ENCODE peak calls at places on chromosomes 6 and 20, in six cellular contexts. A, M, K, C, L and G are unnamed samples.

GRCh38 chr6:144248470-144249301 is 36.4 kb upstream of the UTRN start:
- DNase-seq in L (no peak), K (peak; percentile 7), A (no peak), M (peak; percentile 38), C (peak; percentile 87), G (no peak)

GRCh38 chr6:137975058-137975940 is 108.2 kb downstream of the TNFAIP3 start:
- DNase-seq in K (peak; percentile 54), L (no peak), M (no peak), A (no peak), C (peak; percentile 36), G (peak; percentile 36)

GRCh38 chr20:17676378-17676759 is 5.7 kb downstream of the RRBP1 start:
- DNase-seq in L (no peak), M (no peak), A (no peak), K (no peak), C (no peak), G (no peak)

GRCh38 chr6:159169557-159170332 is 545 bp downstream of the FNDC1 start:
- DNase-seq in A (no peak), C (peak; percentile 21), M (peak; percentile 39), K (no peak), L (peak; percentile 24), G (peak; percentile 4)

GRCh38 chr6:5053864-5054426 is 31.2 kb upstream of the PPP1R3G start:
- DNase-seq in L (no peak), A (no peak), M (no peak), K (no peak), C (no peak), G (no peak)

GRCh38 chr20:23141450-23142161 is 55.5 kb upstream of the CD93 start:
- DNase-seq in M (no peak), L (no peak), C (no peak), A (no peak), K (no peak), G (no peak)

GRCh38 chr20:51094221-51094620 is 71.3 kb upstream of the KCNG1 start:
- DNase-seq in C (no peak), K (no peak), A (no peak), L (no peak), M (no peak), G (no peak)

GRCh38 chr6:162491637-162492036 is 235.9 kb downstream of the PRKN start:
- DNase-seq in K (no peak), C (no peak), M (no peak), L (no peak), A (no peak), G (no peak)

GRCh38 chr6:37580164-37580955 is 80.7 kb upstream of the CCDC167 start:
- DNase-seq in M (no peak), C (no peak), K (peak; percentile 49), A (no peak), L (no peak), G (no peak)

GRCh38 chr6:118780728-118781127 is 113.2 kb upstream of the ASF1A start:
- DNase-seq in M (no peak), C (no peak), A (no peak), L (no peak), K (peak; percentile 47), G (no peak)

GRCh38 chr20:51553897-51554504 is 11.5 kb upstream of the NFATC2 start:
- DNase-seq in A (no peak), L (no peak), K (no peak), M (no peak), C (peak; percentile 50), G (no peak)

GRCh38 chr6:45479834-45480696 is 102.3 kb upstream of the SUPT3H start:
- DNase-seq in M (peak; percentile 75), L (no peak), C (peak; percentile 94), K (no peak), A (no peak), G (peak; percentile 61)

GRCh38 chr6:165974817-165975216 is 192.8 kb downstream of the TBXT start:
- DNase-seq in L (no peak), C (no peak), K (no peak), M (no peak), A (no peak), G (no peak)

GRCh38 chr6:45082091-45082490 is 246.0 kb upstream of the RUNX2 start:
- DNase-seq in M (no peak), A (no peak), C (no peak), L (no peak), K (no peak), G (no peak)

GRCh38 chr20:50540620-50541605 is 30.7 kb downstream of the PTPN1 start:
- DNase-seq in L (no peak), A (no peak), M (peak; percentile 93), K (peak; percentile 78), C (peak; percentile 79), G (peak; percentile 76)

GRCh38 chr20:23142162-23143050 is 56.3 kb upstream of the CD93 start:
- DNase-seq in K (peak; percentile 68), C (no peak), M (no peak), L (no peak), A (peak; percentile 67), G (peak; percentile 69)

GRCh38 chr20:57244627-57245214 is 21.7 kb downstream of the BMP7 start:
- DNase-seq in A (no peak), M (no peak), L (no peak), C (no peak), K (no peak), G (no peak)

GRCh38 chr20:49676581-49677291 is 36.9 kb downstream of the B4GALT5 start:
- DNase-seq in K (peak; percentile 94), L (no peak), A (no peak), C (peak; percentile 56), M (peak; percentile 34), G (peak; percentile 78)

GRCh38 chr20:13857304-13857703 is 72.5 kb downstream of the NDUFAF5 start:
- DNase-seq in M (no peak), K (no peak), C (no peak), A (peak; percentile 68), L (peak; percentile 79), G (no peak)

GRCh38 chr6:152313542-152314482 is 323.4 kb downstream of the SYNE1 start:
- DNase-seq in A (no peak), K (no peak), M (peak; percentile 79), C (peak; percentile 25), L (no peak), G (peak; percentile 71)

GRCh38 chr6:29597184-29597583 is 12.3 kb downstream of the OR2H2 start:
- DNase-seq in A (no peak), L (no peak), M (no peak), K (no peak), C (no peak), G (no peak)

GRCh38 chr6:4567141-4567540 is 209.1 kb upstream of the CDYL start:
- DNase-seq in K (peak; percentile 60), L (no peak), C (peak; percentile 25), A (no peak), M (peak; percentile 25), G (peak; percentile 93)

GRCh38 chr6:2697291-2697690 is 53.4 kb downstream of the MYLK4 start:
- DNase-seq in C (no peak), A (no peak), L (no peak), K (no peak), M (no peak), G (no peak)

GRCh38 chr6:101666256-101666655 is 272.7 kb downstream of the GRIK2 start:
- DNase-seq in L (no peak), C (peak; percentile 3), M (peak; percentile 45), K (peak; percentile 90), A (no peak), G (peak; percentile 96)

GRCh38 chr6:145025488-145025887 is 709.8 kb downstream of the EPM2A start:
- DNase-seq in L (no peak), K (no peak), M (no peak), A (no peak), C (no peak), G (no peak)

GRCh38 chr6:37556884-37557644 is 57.4 kb upstream of the CCDC167 start:
- DNase-seq in C (no peak), L (no peak), K (no peak), M (no peak), A (no peak), G (no peak)

GRCh38 chr20:38926934-38927616 is 858 bp downstream of the FAM83D start:
- DNase-seq in C (peak; percentile 50), L (no peak), M (no peak), A (no peak), K (peak; percentile 22), G (no peak)

GRCh38 chr6:169167581-169168301 is 85.9 kb downstream of the THBS2 start:
- DNase-seq in K (no peak), L (peak; percentile 36), M (peak; percentile 97), A (peak; percentile 64), C (peak; percentile 95), G (no peak)

GRCh38 chr6:108295676-108296075 is 822 bp downstream of the AFG1L start:
- DNase-seq in A (no peak), L (no peak), C (no peak), K (no peak), M (no peak), G (peak; percentile 1)

GRCh38 chr6:28988536-28989415 is 16.3 kb downstream of the ZNF311 start:
- DNase-seq in M (peak; percentile 66), L (peak; percentile 43), K (no peak), C (peak; percentile 71), A (peak; percentile 81), G (peak; percentile 27)

GRCh38 chr20:1363522-1363921 is 29.3 kb downstream of the FKBP1A start:
- DNase-seq in C (no peak), L (no peak), A (no peak), M (no peak), K (no peak), G (no peak)

GRCh38 chr20:41833739-41834138 is 215.6 kb upstream of the CHD6 start:
- DNase-seq in M (no peak), A (no peak), C (no peak), K (no peak), L (no peak), G (no peak)

GRCh38 chr6:102961902-102962301 is 1568.4 kb downstream of the GRIK2 start:
- DNase-seq in K (no peak), C (no peak), A (no peak), L (no peak), M (no peak), G (no peak)

GRCh38 chr20:58478141-58478805 is 36.9 kb downstream of the APCDD1L start:
- DNase-seq in K (peak; percentile 42), C (no peak), L (no peak), M (no peak), A (no peak), G (peak; percentile 61)
- TF ChIP-seq CTCF in K (no peak), C (no peak), L (no peak), M (no peak), A (no peak), G (no peak)

GRCh38 chr20:46433051-46433450 is 26.6 kb upstream of the ELMO2 start:
- DNase-seq in L (no peak), A (no peak), K (peak; percentile 63), C (no peak), M (no peak), G (peak; percentile 27)
- H3K27me3 ChIP-seq in L (peaks cover 3% of the 10 kb centered on the region), A (peaks cover 13% of the 10 kb centered on the region), K (peaks cover 72% of the 10 kb centered on the region), C (peaks cover 11% of the 10 kb centered on the region), M (no peaks in the 10 kb centered on the region), G (peaks cover 2% of the 10 kb centered on the region)

DNA sequence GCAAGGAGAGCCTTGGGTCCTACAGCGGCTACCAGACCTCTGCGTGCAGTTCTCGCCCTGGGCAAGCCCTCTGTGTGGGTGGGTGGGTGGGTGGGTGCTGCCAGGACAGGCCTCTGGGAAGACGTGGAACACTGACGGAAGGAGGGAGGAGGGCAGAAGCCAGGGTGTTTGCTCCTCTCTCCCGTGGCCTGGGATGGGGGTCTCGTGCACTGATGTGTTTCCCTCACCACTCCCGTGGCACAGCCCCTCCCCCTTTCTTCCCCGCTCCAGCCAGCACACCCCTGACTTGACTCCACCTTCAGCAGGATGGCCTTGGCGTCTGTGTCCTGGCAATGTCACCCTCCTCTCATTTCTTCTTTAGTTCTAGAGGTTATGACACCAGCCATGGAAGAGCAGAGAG is 130.0 kb downstream of the CDH26 start:
- DNase-seq in M (no peak), C (no peak), A (no peak), L (no peak), K (no peak), G (no peak)
- H3K4me3 ChIP-seq in M (no peak overlapping the region), C (no peak overlapping the region), A (no peak overlapping the region), L (no peak overlapping the region), K (no peak overlapping the region), G (no peak overlapping the region)

GRCh38 chr20:62362991-62363919 is 3.9 kb downstream of the LAMA5 start:
- DNase-seq in C (no peak), K (peak; percentile 28), M (no peak), A (peak; percentile 63), L (peak; percentile 12), G (no peak)
- TF ChIP-seq CTCF in C (no peak), K (no peak), M (peak; percentile 22), A (no peak), L (no peak), G (peak; percentile 21)